ENCODE peak calls at places on chromosomes 11 and 22, in ten cellular contexts. W is CD4-positive, alpha-beta T cell; Z is pons; P is heart left ventricle; E is kidney epithelial cell; U is hippocampal formation; Y is glutamatergic neuron; S is NCI-H69; Q is fibroblast of mammary gland; T is GM10248. J is an unnamed sample.

GRCh38 chr11:34232810-34233209 is 125.0 kb downstream of the ABTB2 start:
- DNase-seq in Q (no peak), U (no peak), T (no peak), Y (no peak), E (no peak), S (no peak), W (no peak), P (no peak), Z (no peak), J (no peak)

GRCh38 chr11:62621567-62622470 is at the start of gene B3GAT3:
- DNase-seq in P (peak), Y (peak), S (peak), Q (peak), U (peak), Z (peak), E (peak), W (peak), T (peak), J (peak)

GRCh38 chr22:50579752-50580151 is 1.5 kb upstream of the CPT1B start:
- DNase-seq in Y (no peak), Q (no peak), T (no peak), S (no peak), P (no peak), E (no peak), U (no peak), Z (no peak), W (no peak), J (no peak)

GRCh38 chr11:33552756-33553155 is 147.9 kb downstream of the C11orf91 start:
- DNase-seq in W (no peak), Q (no peak), U (no peak), Z (no peak), E (no peak), P (no peak), T (no peak), S (no peak), Y (no peak), J (no peak)

GRCh38 chr11:132064987-132065620 is 694.7 kb downstream of the NTM start:
- DNase-seq in T (no peak), Y (no peak), Z (peak), W (no peak), P (no peak), U (peak), Q (peak), S (peak), E (peak), J (no peak)

GRCh38 chr11:73053964-73054363 is 88.2 kb downstream of the FCHSD2 start:
- DNase-seq in Y (no peak), P (no peak), S (no peak), W (no peak), Z (no peak), E (no peak), U (no peak), T (no peak), Q (no peak), J (no peak)

GRCh38 chr22:42376721-42377177 is 55.5 kb downstream of the NFAM1 start:
- DNase-seq in S (peak), W (no peak), T (no peak), U (no peak), Q (peak), E (no peak), P (peak), Z (no peak), Y (peak), J (no peak)

GRCh38 chr11:60831501-60832079 is 10.3 kb upstream of the CCDC86 start:
- DNase-seq in Y (no peak), P (no peak), Z (no peak), W (no peak), U (no peak), Q (peak), E (peak), T (no peak), S (peak), J (no peak)

GRCh38 chr11:65571940-65572339 is 398 bp upstream of the FAM89B start:
- DNase-seq in Q (peak), W (no peak), Z (no peak), Y (no peak), P (no peak), T (no peak), E (no peak), U (no peak), S (peak), J (no peak)

GRCh38 chr11:111406589-111406988 is 27.5 kb upstream of the POU2AF1 start:
- DNase-seq in W (no peak), S (no peak), Q (no peak), E (no peak), Z (no peak), U (no peak), T (no peak), P (no peak), Y (no peak), J (no peak)

GRCh38 chr11:90476442-90477007 is 253.7 kb upstream of the CHORDC1 start:
- DNase-seq in Y (peak), Z (peak), E (peak), S (peak), W (no peak), T (no peak), U (no peak), Q (peak), P (no peak), J (no peak)

GRCh38 chr11:79156031-79156430 is 284.8 kb downstream of the TENM4 start:
- DNase-seq in T (no peak), Z (no peak), Q (no peak), Y (no peak), S (peak), W (no peak), P (no peak), U (no peak), E (no peak), J (no peak)

GRCh38 chr22:38272373-38273134 is at the start of gene TMEM184B:
- DNase-seq in S (peak), E (no peak), T (peak), Y (peak), Q (peak), W (peak), Z (peak), U (peak), P (peak), J (no peak)

GRCh38 chr11:73331138-73331916 is 23.3 kb downstream of the ARHGEF17 start:
- DNase-seq in S (peak), W (no peak), E (no peak), Z (no peak), Y (peak), T (no peak), P (no peak), Q (no peak), U (no peak), J (no peak)

GRCh38 chr22:36386900-36387663 is 685 bp downstream of the MYH9 start:
- DNase-seq in S (peak), U (peak), P (peak), W (no peak), Q (no peak), Y (peak), Z (no peak), E (no peak), T (peak), J (no peak)

GRCh38 chr11:62918531-62918930 is 2.6 kb downstream of the CHRM1 start:
- DNase-seq in Z (no peak), S (no peak), T (no peak), U (no peak), Y (no peak), P (no peak), W (no peak), E (no peak), Q (no peak), J (no peak)

GRCh38 chr11:31325162-31325561 is 44.4 kb downstream of the DCDC1 start:
- DNase-seq in T (no peak), E (peak), W (no peak), U (no peak), Y (no peak), S (no peak), Z (no peak), P (no peak), Q (peak), J (no peak)

GRCh38 chr22:29081499-29082236 is 8.8 kb downstream of the KREMEN1 start:
- DNase-seq in U (no peak), Y (no peak), Q (no peak), S (peak), P (no peak), E (no peak), W (no peak), T (no peak), Z (no peak), J (no peak)

GRCh38 chr11:124934862-124935547 is 842 bp downstream of the HEPACAM start:
- DNase-seq in W (no peak), Y (no peak), U (no peak), Q (peak), E (peak), Z (no peak), T (no peak), P (no peak), S (no peak), J (no peak)

GRCh38 chr11:69301491-69302401 is 7.8 kb downstream of the MYEOV start:
- DNase-seq in U (no peak), W (no peak), Q (peak), Y (no peak), T (no peak), Z (no peak), E (peak), S (no peak), P (no peak), J (no peak)

GRCh38 chr11:43582024-43582836 is 98.3 kb upstream of the HSD17B12 start:
- DNase-seq in T (no peak), S (no peak), P (no peak), Y (no peak), Q (no peak), U (no peak), W (no peak), Z (no peak), E (no peak), J (no peak)

GRCh38 chr22:44583854-44584253 is 85.8 kb upstream of the RTL6 start:
- DNase-seq in Q (no peak), S (no peak), P (peak), Z (no peak), W (no peak), Y (no peak), E (no peak), T (no peak), U (no peak), J (no peak)

GRCh38 chr11:128802358-128802981 is 64.6 kb downstream of the KCNJ1 start:
- DNase-seq in W (no peak), Q (no peak), S (peak), Y (peak), Z (peak), U (no peak), P (no peak), E (no peak), T (no peak), J (no peak)

GRCh38 chr11:120215634-120216033 is 4.8 kb downstream of the OAF start:
- DNase-seq in Q (peak), T (no peak), Y (no peak), Z (no peak), P (peak), S (no peak), W (no peak), E (no peak), U (no peak), J (no peak)

GRCh38 chr11:12686246-12687060 is 12.2 kb downstream of the TEAD1 start:
- DNase-seq in E (no peak), W (no peak), T (no peak), S (no peak), Q (no peak), Y (no peak), P (no peak), U (no peak), Z (no peak), J (no peak)

GRCh38 chr22:20811171-20811570 is 37.3 kb downstream of the SERPIND1 start:
- DNase-seq in Z (no peak), W (no peak), S (no peak), Y (no peak), U (no peak), P (no peak), Q (no peak), E (no peak), T (no peak), J (no peak)

GRCh38 chr11:35280727-35281126 is 138.6 kb downstream of the SLC1A2 start:
- DNase-seq in E (no peak), S (no peak), P (no peak), W (no peak), U (no peak), T (no peak), Z (no peak), Q (no peak), Y (no peak), J (no peak)

GRCh38 chr22:31972180-31972579 is 27.8 kb downstream of the YWHAH start:
- DNase-seq in Y (no peak), S (no peak), T (no peak), U (no peak), Z (no peak), W (no peak), Q (no peak), P (no peak), E (no peak), J (no peak)

J was measured in NCI-H2107.